ENCODE peak calls at places on chromosomes 4 and X, in nine cellular contexts. One of them, this sample, is unnamed.

GRCh38 chr4:144809056-144809640 is 163.2 kb downstream of the HHIP start:
- DNase-seq in NCI-H82: no peak
- DNase-seq in occipital lobe: no peak
- DNase-seq in endothelial cell: no peak
- DNase-seq in foreskin melanocyte: no peak
- DNase-seq in sciatic nerve: no peak
- DNase-seq in right cardiac atrium: no peak
- DNase-seq in ureter: no peak
- DNase-seq in activated CD4-positive, alpha-beta T cell treated with anti-CD3 and anti-CD28 coated beads, Interleukin-2, amount 10 ng/mL, durations not matched to agents 7 days and 5 days: no peak
- DNase-seq in this sample: no peak

GRCh38 chr4:21470531-21470930 is 478.0 kb downstream of the KCNIP4 start:
- DNase-seq in NCI-H82: peak
- DNase-seq in occipital lobe: no peak
- DNase-seq in endothelial cell: no peak
- DNase-seq in foreskin melanocyte: peak
- DNase-seq in sciatic nerve: no peak
- DNase-seq in right cardiac atrium: no peak
- DNase-seq in ureter: no peak
- DNase-seq in activated CD4-positive, alpha-beta T cell treated with anti-CD3 and anti-CD28 coated beads, Interleukin-2, amount 10 ng/mL, durations not matched to agents 7 days and 5 days: no peak
- DNase-seq in this sample: no peak

GRCh38 chr4:6257243-6258025 is 12.2 kb upstream of the WFS1 start:
- DNase-seq in NCI-H82: no peak
- DNase-seq in occipital lobe: no peak
- DNase-seq in endothelial cell: peak
- DNase-seq in foreskin melanocyte: peak
- DNase-seq in sciatic nerve: no peak
- DNase-seq in right cardiac atrium: no peak
- DNase-seq in ureter: no peak
- DNase-seq in activated CD4-positive, alpha-beta T cell treated with anti-CD3 and anti-CD28 coated beads, Interleukin-2, amount 10 ng/mL, durations not matched to agents 7 days and 5 days: no peak
- DNase-seq in this sample: no peak

GRCh38 chrX:15761564-15762191 is 23.6 kb downstream of the CA5B start:
- DNase-seq in NCI-H82: peak
- DNase-seq in occipital lobe: peak
- DNase-seq in endothelial cell: peak
- DNase-seq in foreskin melanocyte: peak
- DNase-seq in sciatic nerve: no peak
- DNase-seq in right cardiac atrium: no peak
- DNase-seq in ureter: no peak
- DNase-seq in activated CD4-positive, alpha-beta T cell treated with anti-CD3 and anti-CD28 coated beads, Interleukin-2, amount 10 ng/mL, durations not matched to agents 7 days and 5 days: peak
- DNase-seq in this sample: no peak

GRCh38 chrX:141669689-141670088 is 28.9 kb downstream of the SPANXD start:
- DNase-seq in NCI-H82: no peak
- DNase-seq in occipital lobe: no peak
- DNase-seq in endothelial cell: no peak
- DNase-seq in foreskin melanocyte: no peak
- DNase-seq in sciatic nerve: no peak
- DNase-seq in right cardiac atrium: no peak
- DNase-seq in ureter: no peak
- DNase-seq in activated CD4-positive, alpha-beta T cell treated with anti-CD3 and anti-CD28 coated beads, Interleukin-2, amount 10 ng/mL, durations not matched to agents 7 days and 5 days: no peak
- DNase-seq in this sample: no peak

GRCh38 chr4:7581477-7581876 is 146.7 kb upstream of the PSAPL1 start:
- DNase-seq in NCI-H82: no peak
- DNase-seq in occipital lobe: no peak
- DNase-seq in endothelial cell: peak
- DNase-seq in foreskin melanocyte: no peak
- DNase-seq in sciatic nerve: no peak
- DNase-seq in right cardiac atrium: no peak
- DNase-seq in ureter: no peak
- DNase-seq in activated CD4-positive, alpha-beta T cell treated with anti-CD3 and anti-CD28 coated beads, Interleukin-2, amount 10 ng/mL, durations not matched to agents 7 days and 5 days: peak
- DNase-seq in this sample: peak

GRCh38 chrX:39721570-39722279 is 376.0 kb downstream of the BCOR start:
- DNase-seq in NCI-H82: no peak
- DNase-seq in occipital lobe: no peak
- DNase-seq in endothelial cell: no peak
- DNase-seq in foreskin melanocyte: no peak
- DNase-seq in sciatic nerve: no peak
- DNase-seq in right cardiac atrium: no peak
- DNase-seq in ureter: no peak
- DNase-seq in activated CD4-positive, alpha-beta T cell treated with anti-CD3 and anti-CD28 coated beads, Interleukin-2, amount 10 ng/mL, durations not matched to agents 7 days and 5 days: no peak
- DNase-seq in this sample: no peak

GRCh38 chrX:12979011-12979629 is 4.2 kb downstream of the TMSB4X start:
- DNase-seq in NCI-H82: no peak
- DNase-seq in occipital lobe: no peak
- DNase-seq in endothelial cell: no peak
- DNase-seq in foreskin melanocyte: no peak
- DNase-seq in sciatic nerve: no peak
- DNase-seq in right cardiac atrium: no peak
- DNase-seq in ureter: no peak
- DNase-seq in activated CD4-positive, alpha-beta T cell treated with anti-CD3 and anti-CD28 coated beads, Interleukin-2, amount 10 ng/mL, durations not matched to agents 7 days and 5 days: no peak
- DNase-seq in this sample: no peak

GRCh38 chr4:158428242-158428641 is 93.4 kb upstream of the RXFP1 start:
- DNase-seq in NCI-H82: no peak
- DNase-seq in occipital lobe: no peak
- DNase-seq in endothelial cell: no peak
- DNase-seq in foreskin melanocyte: no peak
- DNase-seq in sciatic nerve: no peak
- DNase-seq in right cardiac atrium: no peak
- DNase-seq in ureter: no peak
- DNase-seq in activated CD4-positive, alpha-beta T cell treated with anti-CD3 and anti-CD28 coated beads, Interleukin-2, amount 10 ng/mL, durations not matched to agents 7 days and 5 days: no peak
- DNase-seq in this sample: no peak

GRCh38 chrX:100409316-100410082 is 574 bp downstream of the PCDH19 start:
- DNase-seq in NCI-H82: peak
- DNase-seq in occipital lobe: no peak
- DNase-seq in endothelial cell: no peak
- DNase-seq in foreskin melanocyte: no peak
- DNase-seq in sciatic nerve: no peak
- DNase-seq in right cardiac atrium: no peak
- DNase-seq in ureter: no peak
- DNase-seq in activated CD4-positive, alpha-beta T cell treated with anti-CD3 and anti-CD28 coated beads, Interleukin-2, amount 10 ng/mL, durations not matched to agents 7 days and 5 days: no peak
- DNase-seq in this sample: no peak

This sample was measured in type B pancreatic cell.